ENCODE peak calls at places on chromosome 6, in eight cellular contexts. One of them, this sample, is unnamed.

GRCh38 chr6:148239215-148239614 is 103.4 kb upstream of the SASH1 start:
- DNase-seq in lung: no peak
- DNase-seq in A549: no peak
- DNase-seq in IMR-90: no peak
- DNase-seq in psoas muscle: no peak
- DNase-seq in DND-41: no peak
- DNase-seq in adrenal gland: no peak
- DNase-seq in HL-60: no peak
- DNase-seq in this sample: no peak

GRCh38 chr6:40909811-40910210 is 129.2 kb downstream of the UNC5CL start:
- DNase-seq in psoas muscle: no peak
- DNase-seq in lung: no peak
- DNase-seq in HL-60: no peak
- DNase-seq in A549: no peak
- DNase-seq in adrenal gland: no peak
- DNase-seq in IMR-90: no peak
- DNase-seq in DND-41: no peak
- DNase-seq in this sample: no peak

GRCh38 chr6:30160791-30161261 is at the start of gene TRIM10:
- DNase-seq in IMR-90: no peak
- DNase-seq in A549: no peak
- DNase-seq in HL-60: no peak
- DNase-seq in adrenal gland: no peak
- DNase-seq in psoas muscle: no peak
- DNase-seq in lung: no peak
- DNase-seq in DND-41: no peak
- DNase-seq in this sample: no peak

GRCh38 chr6:154782245-154782644 is 49.0 kb downstream of the SCAF8 start:
- DNase-seq in psoas muscle: no peak
- DNase-seq in HL-60: no peak
- DNase-seq in A549: no peak
- DNase-seq in DND-41: no peak
- DNase-seq in lung: no peak
- DNase-seq in adrenal gland: no peak
- DNase-seq in IMR-90: no peak
- DNase-seq in this sample: no peak

GRCh38 chr6:1176595-1176994 is 135.3 kb upstream of the FOXQ1 start:
- DNase-seq in A549: no peak
- DNase-seq in psoas muscle: no peak
- DNase-seq in DND-41: no peak
- DNase-seq in IMR-90: no peak
- DNase-seq in adrenal gland: no peak
- DNase-seq in lung: no peak
- DNase-seq in HL-60: no peak
- DNase-seq in this sample: no peak

GRCh38 chr6:11815231-11815630 is 36.6 kb upstream of the ADTRP start:
- DNase-seq in adrenal gland: no peak
- DNase-seq in HL-60: no peak
- DNase-seq in A549: peak; percentile 27
- DNase-seq in psoas muscle: no peak
- DNase-seq in lung: no peak
- DNase-seq in DND-41: no peak
- DNase-seq in IMR-90: peak; percentile 87
- DNase-seq in this sample: no peak

GRCh38 chr6:162736933-162737332 is 9.2 kb downstream of the PACRG start:
- DNase-seq in IMR-90: no peak
- DNase-seq in psoas muscle: no peak
- DNase-seq in HL-60: no peak
- DNase-seq in lung: no peak
- DNase-seq in DND-41: no peak
- DNase-seq in A549: no peak
- DNase-seq in adrenal gland: no peak
- DNase-seq in this sample: no peak

GRCh38 chr6:100464910-100465700 is at the start of gene SIM1:
- DNase-seq in adrenal gland: no peak
- DNase-seq in HL-60: no peak
- DNase-seq in DND-41: no peak
- DNase-seq in lung: no peak
- DNase-seq in psoas muscle: peak; percentile 95
- DNase-seq in IMR-90: peak; percentile 59
- DNase-seq in A549: no peak
- DNase-seq in this sample: no peak

GRCh38 chr6:135221042-135221441 is 39.9 kb downstream of the MYB start:
- DNase-seq in lung: no peak
- DNase-seq in adrenal gland: no peak
- DNase-seq in DND-41: no peak
- DNase-seq in A549: no peak
- DNase-seq in HL-60: no peak
- DNase-seq in psoas muscle: no peak
- DNase-seq in IMR-90: no peak
- DNase-seq in this sample: no peak

GRCh38 chr6:26270121-26270861 is 94.7 kb upstream of the BTN3A2 start:
- DNase-seq in adrenal gland: no peak
- DNase-seq in HL-60: no peak
- DNase-seq in IMR-90: no peak
- DNase-seq in lung: no peak
- DNase-seq in psoas muscle: no peak
- DNase-seq in A549: no peak
- DNase-seq in DND-41: peak; percentile 55
- DNase-seq in this sample: no peak

GRCh38 chr6:101117397-101118185 is 236.5 kb upstream of the ASCC3 start:
- DNase-seq in HL-60: no peak
- DNase-seq in psoas muscle: no peak
- DNase-seq in DND-41: no peak
- DNase-seq in IMR-90: no peak
- DNase-seq in A549: no peak
- DNase-seq in adrenal gland: no peak
- DNase-seq in lung: no peak
- DNase-seq in this sample: no peak

GRCh38 chr6:7150381-7151064 is 42.8 kb downstream of the RREB1 start:
- DNase-seq in IMR-90: no peak
- DNase-seq in DND-41: no peak
- DNase-seq in HL-60: no peak
- DNase-seq in psoas muscle: no peak
- DNase-seq in A549: no peak
- DNase-seq in lung: no peak
- DNase-seq in adrenal gland: no peak
- DNase-seq in this sample: no peak

GRCh38 chr6:52514514-52514913 is 62.3 kb downstream of the TRAM2 start:
- DNase-seq in A549: no peak
- DNase-seq in DND-41: no peak
- DNase-seq in IMR-90: peak; percentile 81
- DNase-seq in adrenal gland: no peak
- DNase-seq in HL-60: peak; percentile 49
- DNase-seq in psoas muscle: peak; percentile 75
- DNase-seq in lung: peak; percentile 42
- DNase-seq in this sample: no peak

GRCh38 chr6:127879685-127880084 is 21.2 kb downstream of the THEMIS start:
- DNase-seq in psoas muscle: peak; percentile 44
- DNase-seq in HL-60: no peak
- DNase-seq in IMR-90: peak; percentile 7
- DNase-seq in lung: no peak
- DNase-seq in adrenal gland: no peak
- DNase-seq in DND-41: peak; percentile 85
- DNase-seq in A549: no peak
- DNase-seq in this sample: no peak

GRCh38 chr6:54987906-54988305 is 141.3 kb downstream of the FAM83B start:
- DNase-seq in adrenal gland: no peak
- DNase-seq in lung: no peak
- DNase-seq in DND-41: no peak
- DNase-seq in A549: no peak
- DNase-seq in psoas muscle: no peak
- DNase-seq in IMR-90: no peak
- DNase-seq in HL-60: no peak
- DNase-seq in this sample: no peak

GRCh38 chr6:106918128-106918527 is 56.4 kb downstream of the CD24 start:
- DNase-seq in HL-60: no peak
- DNase-seq in IMR-90: no peak
- DNase-seq in A549: no peak
- DNase-seq in adrenal gland: no peak
- DNase-seq in DND-41: no peak
- DNase-seq in lung: no peak
- DNase-seq in psoas muscle: no peak
- DNase-seq in this sample: no peak

GRCh38 chr6:167093922-167094432 is 28.9 kb upstream of the CCR6 start:
- DNase-seq in psoas muscle: peak; percentile 62
- DNase-seq in DND-41: no peak
- DNase-seq in IMR-90: no peak
- DNase-seq in HL-60: no peak
- DNase-seq in lung: no peak
- DNase-seq in A549: no peak
- DNase-seq in adrenal gland: no peak
- DNase-seq in this sample: peak; percentile 80

GRCh38 chr6:34391711-34392496 is 565 bp downstream of the NUDT3 start:
- DNase-seq in IMR-90: peak; percentile 38
- DNase-seq in lung: peak; percentile 55
- DNase-seq in adrenal gland: peak; percentile 76
- DNase-seq in psoas muscle: peak; percentile 75
- DNase-seq in DND-41: peak; percentile 69
- DNase-seq in A549: peak; percentile 38
- DNase-seq in HL-60: no peak
- DNase-seq in this sample: peak; percentile 37

GRCh38 chr6:150751296-150751695 is 114.2 kb upstream of the MTHFD1L start:
- DNase-seq in adrenal gland: no peak
- DNase-seq in A549: no peak
- DNase-seq in HL-60: no peak
- DNase-seq in lung: no peak
- DNase-seq in DND-41: no peak
- DNase-seq in IMR-90: peak; percentile 39
- DNase-seq in psoas muscle: no peak
- DNase-seq in this sample: no peak

GRCh38 chr6:108699290-108700041 is 138.7 kb downstream of the FOXO3 start:
- DNase-seq in psoas muscle: peak; percentile 66
- DNase-seq in A549: no peak
- DNase-seq in DND-41: no peak
- DNase-seq in lung: no peak
- DNase-seq in adrenal gland: no peak
- DNase-seq in HL-60: no peak
- DNase-seq in IMR-90: no peak
- DNase-seq in this sample: no peak

DNA sequence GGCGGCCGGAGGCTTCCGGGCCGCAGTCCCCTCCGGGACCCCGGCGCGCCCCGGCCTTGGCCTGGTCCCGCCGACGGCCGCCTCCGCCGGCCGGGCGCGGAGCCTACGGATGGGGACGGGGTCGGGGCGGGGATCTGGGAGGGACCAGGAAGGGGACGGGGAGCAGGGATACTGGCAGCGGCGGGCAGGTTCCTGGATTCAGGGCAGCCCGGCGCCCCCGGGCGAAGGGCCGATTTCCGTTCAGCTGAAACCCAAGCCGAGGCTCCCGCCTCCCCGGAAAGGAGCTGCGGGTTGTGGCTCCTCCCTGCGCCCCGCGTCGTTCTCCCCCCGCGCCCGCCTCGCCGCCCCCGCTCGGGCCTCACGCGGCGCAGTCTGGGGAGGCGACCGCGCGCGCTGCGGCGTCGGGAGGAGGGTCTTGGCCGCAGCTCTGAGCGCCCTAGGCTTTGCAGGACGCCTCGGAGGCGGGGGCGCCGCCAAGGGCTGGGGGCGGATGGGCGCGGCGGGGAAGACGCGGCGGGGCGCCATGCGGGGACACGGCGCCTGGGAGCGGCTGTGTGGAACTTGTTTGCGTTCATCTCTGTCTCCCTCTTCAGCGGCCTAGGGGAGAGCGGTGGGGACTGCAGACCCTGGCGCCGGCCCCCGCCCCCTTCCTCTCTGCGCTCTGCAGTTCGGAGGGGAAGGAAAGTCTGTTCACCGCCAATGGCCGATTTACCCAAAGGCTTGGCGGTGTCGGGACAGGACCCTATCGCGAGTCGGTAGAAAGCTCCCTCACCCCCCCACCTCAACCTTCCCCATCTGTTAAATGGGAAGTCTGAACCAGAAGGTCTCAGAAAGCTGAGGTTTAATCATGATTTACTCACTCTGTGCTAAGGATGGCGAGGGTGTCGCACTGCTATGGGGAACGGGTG is 22.7 kb upstream of the TMEM181 start:
- DNase-seq in DND-41: no peak
- DNase-seq in lung: peak; percentile 41
- DNase-seq in A549: no peak
- DNase-seq in psoas muscle: no peak
- DNase-seq in IMR-90: no peak
- DNase-seq in HL-60: no peak
- DNase-seq in adrenal gland: peak; percentile 78
- DNase-seq in this sample: no peak
- H3K4me3 ChIP-seq in DND-41: no peak overlapping the region
- H3K4me3 ChIP-seq in lung: peak overlapping the region; percentile 62
- H3K4me3 ChIP-seq in A549: peak overlapping the region; percentile 59
- H3K4me3 ChIP-seq in psoas muscle: peak overlapping the region; percentile 63
- H3K4me3 ChIP-seq in IMR-90: peak overlapping the region; percentile 57
- H3K4me3 ChIP-seq in HL-60: peak overlapping the region; percentile 18
- H3K4me3 ChIP-seq in adrenal gland: no peak overlapping the region
- H3K4me3 ChIP-seq in this sample: peak overlapping the region; percentile 30

GRCh38 chr6:130676077-130676772 is 151.0 kb upstream of the SMLR1 start:
- DNase-seq in adrenal gland: peak; percentile 74
- DNase-seq in psoas muscle: no peak
- DNase-seq in lung: no peak
- DNase-seq in HL-60: no peak
- DNase-seq in IMR-90: no peak
- DNase-seq in A549: no peak
- DNase-seq in DND-41: no peak
- DNase-seq in this sample: no peak
- TF ChIP-seq CTCF in adrenal gland: no peak
- TF ChIP-seq CTCF in psoas muscle: no peak
- TF ChIP-seq CTCF in lung: no peak
- TF ChIP-seq CTCF in HL-60: no peak
- TF ChIP-seq CTCF in IMR-90: no peak
- TF ChIP-seq CTCF in A549: no peak
- TF ChIP-seq CTCF in DND-41: peak; percentile 8
- TF ChIP-seq CTCF in this sample: no peak

GRCh38 chr6:146028835-146029572 is at the start of gene GRM1:
- DNase-seq in A549: no peak
- DNase-seq in IMR-90: no peak
- DNase-seq in adrenal gland: no peak
- DNase-seq in psoas muscle: peak; percentile 45
- DNase-seq in lung: no peak
- DNase-seq in HL-60: no peak
- DNase-seq in DND-41: no peak
- DNase-seq in this sample: no peak
- H3K4me3 ChIP-seq in A549: no peak within 1 kb of the TSS
- H3K4me3 ChIP-seq in IMR-90: no peak within 1 kb of the TSS
- H3K4me3 ChIP-seq in adrenal gland: no peak within 1 kb of the TSS
- H3K4me3 ChIP-seq in psoas muscle: no peak within 1 kb of the TSS
- H3K4me3 ChIP-seq in lung: no peak within 1 kb of the TSS
- H3K4me3 ChIP-seq in HL-60: no peak within 1 kb of the TSS
- H3K4me3 ChIP-seq in DND-41: no peak within 1 kb of the TSS
- H3K4me3 ChIP-seq in this sample: no peak within 1 kb of the TSS

DNA sequence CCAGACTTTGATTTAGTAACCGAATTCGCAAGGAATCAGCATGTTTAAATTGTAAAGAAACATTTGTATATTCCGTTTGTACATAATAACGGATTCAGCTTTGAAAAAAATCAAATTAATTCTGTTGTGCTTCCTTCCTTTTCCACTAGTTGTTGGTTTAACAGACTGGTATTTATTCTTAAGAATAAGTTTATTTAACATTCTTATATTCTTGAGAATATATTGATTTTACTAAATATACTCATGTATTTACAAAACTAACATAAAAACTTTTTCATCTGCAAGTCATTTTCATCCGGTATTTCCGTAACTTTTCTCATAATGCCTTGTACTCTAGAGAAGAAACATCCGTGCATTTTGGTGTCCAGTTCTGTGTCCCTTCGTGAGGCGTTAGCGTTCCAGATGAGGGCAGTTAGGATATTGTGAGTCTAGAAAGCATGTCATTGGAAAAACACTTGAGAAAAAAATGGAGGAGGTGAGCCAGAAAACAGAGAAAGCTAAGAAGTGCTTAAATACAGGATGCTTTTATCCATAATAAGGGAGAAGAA is 1.6 kb downstream of the WRNIP1 start:
- DNase-seq in A549: no peak
- DNase-seq in IMR-90: peak; percentile 28
- DNase-seq in lung: no peak
- DNase-seq in adrenal gland: no peak
- DNase-seq in DND-41: no peak
- DNase-seq in psoas muscle: no peak
- DNase-seq in HL-60: no peak
- DNase-seq in this sample: no peak
- TF ChIP-seq CTCF in A549: no peak
- TF ChIP-seq CTCF in IMR-90: no peak
- TF ChIP-seq CTCF in lung: no peak
- TF ChIP-seq CTCF in adrenal gland: peak; percentile 8
- TF ChIP-seq CTCF in DND-41: no peak
- TF ChIP-seq CTCF in psoas muscle: peak; percentile 9
- TF ChIP-seq CTCF in HL-60: no peak
- TF ChIP-seq CTCF in this sample: peak; percentile 8

This sample was measured in GM12864.